ENCODE peak calls at places on chromosomes 5 and 9, in eight cellular contexts. M is AG08396; E is skeletal muscle cell; P is neural crest cell; G is Jurkat, Clone E6-1; S is cardiac muscle cell; L is AG04450; B is omental fat pad. C is an unnamed sample.

GRCh38 chr5:100026601-100027000 is 508.6 kb upstream of the FAM174A start:
- DNase-seq in M (no peak), E (no peak), P (no peak), G (no peak), S (no peak), L (no peak), B (no peak), C (no peak)

GRCh38 chr5:78601622-78602314 is 46.8 kb downstream of the LHFPL2 start:
- DNase-seq in M (no peak), E (peak), P (no peak), G (no peak), S (no peak), L (no peak), B (no peak), C (no peak)

GRCh38 chr9:130535818-130536521 is 43.4 kb upstream of the FUBP3 start:
- DNase-seq in M (peak), E (no peak), P (peak), G (peak), S (peak), L (no peak), B (no peak), C (peak)

GRCh38 chr5:169350759-169351240 is 49.9 kb upstream of the SLIT3 start:
- DNase-seq in M (peak), E (peak), P (no peak), G (no peak), S (no peak), L (peak), B (peak), C (peak)

GRCh38 chr9:79946718-79947117 is 375.0 kb downstream of the TLE4 start:
- DNase-seq in M (no peak), E (peak), P (no peak), G (no peak), S (no peak), L (no peak), B (no peak), C (no peak)

GRCh38 chr9:38029923-38030638 is 38.9 kb downstream of the SHB start:
- DNase-seq in M (no peak), E (no peak), P (no peak), G (peak), S (no peak), L (no peak), B (no peak), C (no peak)

GRCh38 chr5:178589180-178590140 is 733 bp downstream of the COL23A1 start:
- DNase-seq in M (peak), E (no peak), P (peak), G (no peak), S (peak), L (no peak), B (no peak), C (no peak)

GRCh38 chr5:131747180-131748105 is 49.4 kb downstream of the FNIP1 start:
- DNase-seq in M (no peak), E (no peak), P (no peak), G (peak), S (no peak), L (no peak), B (no peak), C (no peak)

GRCh38 chr9:76621011-76621410 is 143.2 kb upstream of the PCA3 start:
- DNase-seq in M (no peak), E (no peak), P (no peak), G (no peak), S (no peak), L (no peak), B (no peak), C (no peak)

GRCh38 chr5:102570747-102571146 is 71.9 kb upstream of the SLCO6A1 start:
- DNase-seq in M (no peak), E (no peak), P (no peak), G (no peak), S (no peak), L (no peak), B (no peak), C (no peak)

GRCh38 chr9:14563902-14564578 is 129.2 kb downstream of the ZDHHC21 start:
- DNase-seq in M (no peak), E (no peak), P (no peak), G (no peak), S (peak), L (no peak), B (no peak), C (no peak)

GRCh38 chr9:109886050-109886449 is 106.1 kb downstream of the PALM2AKAP2 start:
- DNase-seq in M (no peak), E (no peak), P (no peak), G (no peak), S (no peak), L (no peak), B (no peak), C (no peak)